ENCODE peak calls at places on chromosomes 11 and 22, in five cellular contexts. N, L, I, F and D are unnamed samples.

GRCh38 chr11:27012254-27012921 is 18.5 kb downstream of the FIBIN start:
- DNase-seq in N (no peak), L (no peak), I (no peak), F (no peak), D (no peak)

GRCh38 chr11:131195801-131196517 is 174.5 kb upstream of the NTM start:
- DNase-seq in N (no peak), L (peak), I (no peak), F (peak), D (no peak)

GRCh38 chr11:10743354-10744035 is 7.6 kb upstream of the CTR9 start:
- DNase-seq in N (no peak), L (no peak), I (no peak), F (no peak), D (no peak)

GRCh38 chr11:64057890-64058289 is 22.2 kb downstream of the FLRT1 start:
- DNase-seq in N (no peak), L (no peak), I (no peak), F (no peak), D (no peak)

GRCh38 chr11:94449029-94449428 is 44.6 kb downstream of the MRE11 start:
- DNase-seq in N (no peak), L (no peak), I (no peak), F (no peak), D (no peak)

GRCh38 chr22:49724893-49725489 is 102.7 kb downstream of the BRD1 start:
- DNase-seq in N (peak), L (peak), I (no peak), F (peak), D (peak)

GRCh38 chr22:39422721-39423120 is 23.1 kb downstream of the TAB1 start:
- DNase-seq in N (no peak), L (no peak), I (no peak), F (no peak), D (no peak)

GRCh38 chr11:44519989-44520737 is 45.3 kb upstream of the CD82 start:
- DNase-seq in N (no peak), L (peak), I (no peak), F (no peak), D (no peak)

GRCh38 chr11:111069076-111069475 is 176.4 kb upstream of the POU2AF2 start:
- DNase-seq in N (peak), L (no peak), I (no peak), F (no peak), D (no peak)

GRCh38 chr11:133946541-133947297 is 10.0 kb downstream of the IGSF9B start:
- DNase-seq in N (no peak), L (peak), I (no peak), F (no peak), D (no peak)

GRCh38 chr11:86594746-86595145 is 77.7 kb downstream of the ME3 start:
- DNase-seq in N (no peak), L (no peak), I (no peak), F (no peak), D (no peak)

GRCh38 chr22:20571531-20572007 is 64.2 kb downstream of the MED15 start:
- DNase-seq in N (peak), L (no peak), I (no peak), F (peak), D (no peak)

DNA sequence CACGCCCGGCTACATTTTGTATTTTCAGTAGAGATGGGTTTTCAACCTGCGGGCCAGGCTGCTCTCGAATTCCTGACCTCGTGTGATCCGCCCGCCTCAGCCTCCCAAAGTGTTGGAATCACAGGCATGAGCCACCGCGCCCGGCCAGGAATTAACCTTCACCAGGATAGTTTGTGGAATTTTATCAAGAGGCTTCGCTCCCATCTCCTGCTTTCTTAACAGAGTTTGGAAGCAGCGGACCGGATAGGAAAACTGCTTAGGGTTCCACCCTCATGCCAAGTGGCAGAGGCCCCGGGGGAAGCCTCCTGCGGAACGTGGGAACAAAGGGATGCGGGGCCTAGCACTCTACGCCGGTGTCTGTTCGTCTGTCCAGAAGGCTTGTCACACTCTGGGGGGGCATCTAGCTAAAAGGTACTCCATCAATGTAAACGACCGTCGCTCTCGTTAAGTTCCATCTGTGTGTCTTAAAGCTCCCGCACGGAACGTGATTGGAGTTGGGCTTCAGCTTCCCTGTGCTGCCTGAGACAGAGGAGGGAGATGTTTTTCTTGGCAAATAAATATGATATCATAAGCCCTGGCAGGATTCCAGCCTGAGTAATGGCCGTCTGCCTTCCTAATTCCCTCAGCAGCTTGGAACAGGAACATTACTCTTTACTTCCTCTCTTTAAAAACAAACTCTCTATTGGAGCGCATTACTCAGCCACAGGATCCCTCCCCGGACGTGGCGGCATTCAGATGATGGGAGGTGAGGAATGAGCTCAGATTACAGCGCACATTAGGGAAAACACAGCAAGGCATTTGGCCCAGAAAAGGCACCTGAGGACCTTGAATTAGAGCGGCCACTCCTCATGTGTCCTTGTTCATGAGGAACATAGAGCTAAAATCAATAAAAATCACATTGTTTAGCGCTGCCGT is 230.2 kb downstream of the ST3GAL4 start:
- DNase-seq in N (peak), L (peak), I (no peak), F (peak), D (peak)
- TF ChIP-seq POLR2A in N (no peak), L (no peak), I (no peak), F (no peak), D (no peak)

GRCh38 chr11:32843544-32843943 is 13.8 kb downstream of the PRRG4 start:
- DNase-seq in N (no peak), L (no peak), I (no peak), F (no peak), D (no peak)
- TF ChIP-seq CTCF in N (no peak), L (no peak), I (no peak), F (no peak), D (no peak)

GRCh38 chr11:120197254-120197891 is 13.5 kb upstream of the OAF start:
- DNase-seq in N (no peak), L (peak), I (no peak), F (no peak), D (no peak)
- TF ChIP-seq POLR2A in N (no peak), L (no peak), I (no peak), F (no peak), D (no peak)

DNA sequence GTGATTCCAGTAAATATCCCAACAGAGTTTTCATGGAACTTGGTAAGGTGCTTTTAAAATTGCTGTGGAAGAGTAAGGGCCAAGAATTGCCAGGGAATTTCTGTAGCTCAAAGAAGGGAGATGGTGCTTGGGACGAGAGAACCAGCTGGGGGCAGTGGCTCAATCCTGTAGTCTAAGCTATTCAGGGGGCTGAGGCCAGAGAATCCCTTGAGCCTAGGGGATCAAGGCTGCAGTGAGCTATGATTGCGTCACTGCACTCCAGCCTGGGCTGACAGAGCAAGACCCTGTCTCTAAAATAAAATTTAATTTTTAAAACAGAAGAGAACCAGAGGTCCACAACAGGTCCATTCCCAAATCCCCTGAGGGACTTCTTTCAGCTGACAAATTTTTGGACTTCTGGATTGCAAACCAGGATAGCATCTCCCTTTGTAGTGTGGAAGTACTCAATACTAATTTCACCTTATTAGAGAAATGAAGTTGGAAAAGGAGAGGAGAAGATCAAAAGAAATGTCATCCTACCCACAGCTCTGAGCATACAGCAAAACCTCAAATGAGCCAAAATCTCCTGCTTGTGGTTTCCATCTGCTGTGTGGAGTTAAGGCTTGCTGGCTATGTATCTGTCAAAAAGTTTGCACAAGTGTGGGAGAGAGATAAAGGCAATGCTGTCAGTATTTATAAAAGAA is 59.2 kb upstream of the CLPB start:
- DNase-seq in N (no peak), L (no peak), I (no peak), F (no peak), D (no peak)
- TF ChIP-seq CTCF in N (no peak), L (no peak), I (no peak), F (no peak), D (no peak)

DNA sequence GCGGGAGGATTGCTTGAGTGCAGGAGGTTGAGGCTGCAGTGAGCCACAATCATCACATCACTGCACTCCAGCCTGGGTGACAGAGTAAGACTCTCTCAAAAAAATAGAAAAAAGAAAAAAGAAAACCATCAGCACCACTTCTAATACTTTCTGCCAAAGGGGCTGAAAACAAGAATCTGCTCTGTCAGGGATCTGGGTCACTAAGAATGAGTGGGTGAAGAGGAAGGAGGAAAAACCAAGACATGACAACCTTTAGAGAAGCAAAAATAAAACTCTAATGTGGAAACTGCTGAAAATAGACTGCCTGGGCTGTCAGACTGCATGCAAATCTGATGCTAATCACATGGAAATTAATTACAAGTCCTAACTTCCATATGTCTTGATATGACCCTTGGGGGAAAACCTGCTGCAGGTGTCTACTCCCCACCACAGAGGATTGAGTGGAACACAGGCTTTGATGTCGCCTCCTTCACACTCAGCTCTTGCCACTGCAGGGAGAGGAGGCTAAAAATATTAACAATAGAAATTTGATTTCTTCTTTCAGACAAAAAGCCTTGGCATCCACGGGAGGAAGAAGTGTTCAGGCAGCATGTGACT is 62.5 kb upstream of the CRTAM start:
- DNase-seq in N (no peak), L (no peak), I (no peak), F (no peak), D (no peak)
- TF ChIP-seq POLR2A in N (no peak), L (no peak), I (no peak), F (no peak), D (no peak)

GRCh38 chr11:45890886-45891550 is 5.6 kb downstream of the MAPK8IP1 start:
- DNase-seq in N (no peak), L (no peak), I (no peak), F (no peak), D (no peak)
- TF ChIP-seq CTCF in N (no peak), L (no peak), I (no peak), F (no peak), D (no peak)

GRCh38 chr22:43831561-43832392 is 19.7 kb upstream of the EFCAB6 start:
- DNase-seq in N (no peak), L (no peak), I (no peak), F (no peak), D (no peak)

GRCh38 chr22:43829904-43830851 is 18.1 kb upstream of the EFCAB6 start:
- DNase-seq in N (no peak), L (peak), I (peak), F (no peak), D (peak)

GRCh38 chr22:43829448-43829821 is 17.3 kb upstream of the EFCAB6 start:
- DNase-seq in N (no peak), L (peak), I (peak), F (no peak), D (peak)

GRCh38 chr22:43832393-43833265 is 20.5 kb upstream of the EFCAB6 start:
- DNase-seq in N (no peak), L (no peak), I (no peak), F (no peak), D (no peak)

GRCh38 chr22:43830931-43831560 is 18.9 kb upstream of the EFCAB6 start:
- DNase-seq in N (no peak), L (no peak), I (no peak), F (no peak), D (no peak)
- TF ChIP-seq POLR2A in N (no peak), L (no peak), I (no peak), F (no peak), D (no peak)

DNA sequence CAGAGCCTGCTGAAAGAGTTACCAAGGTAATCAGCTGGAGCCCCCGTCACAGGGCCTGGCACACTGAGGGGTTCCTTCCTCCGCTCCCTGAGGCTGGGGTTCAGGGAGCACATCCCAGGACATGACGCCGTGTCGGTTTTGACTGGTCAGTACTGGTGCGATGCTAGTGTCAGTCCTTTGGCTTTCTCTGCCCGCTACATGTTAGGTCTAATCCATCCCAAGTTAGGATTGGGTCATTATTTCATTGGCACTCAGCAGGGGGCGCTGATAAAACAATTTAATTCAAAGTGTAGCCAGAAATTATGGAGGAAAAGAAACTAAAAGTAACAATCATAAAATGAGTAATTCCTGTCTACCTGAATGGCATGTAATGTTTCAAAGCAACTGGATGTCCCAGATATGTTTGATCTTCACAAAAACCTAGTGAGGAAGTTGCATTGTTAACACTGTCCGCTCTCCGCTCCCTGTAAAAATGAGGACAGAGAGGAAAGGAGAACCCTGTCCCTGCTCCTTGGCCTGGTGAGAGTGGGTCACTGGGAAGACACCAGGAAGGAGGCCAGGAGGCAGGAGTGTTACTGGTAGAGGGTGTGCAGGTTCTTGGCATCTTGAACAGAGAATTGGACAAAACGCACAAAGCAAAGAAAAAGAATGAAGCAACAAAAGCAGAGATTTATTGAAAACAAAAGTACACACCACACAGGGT is 27.1 kb downstream of the TSKU start:
- DNase-seq in N (peak), L (no peak), I (peak), F (no peak), D (no peak)
- TF ChIP-seq CTCF in N (peak), L (peak), I (peak), F (peak), D (no peak)

DNA sequence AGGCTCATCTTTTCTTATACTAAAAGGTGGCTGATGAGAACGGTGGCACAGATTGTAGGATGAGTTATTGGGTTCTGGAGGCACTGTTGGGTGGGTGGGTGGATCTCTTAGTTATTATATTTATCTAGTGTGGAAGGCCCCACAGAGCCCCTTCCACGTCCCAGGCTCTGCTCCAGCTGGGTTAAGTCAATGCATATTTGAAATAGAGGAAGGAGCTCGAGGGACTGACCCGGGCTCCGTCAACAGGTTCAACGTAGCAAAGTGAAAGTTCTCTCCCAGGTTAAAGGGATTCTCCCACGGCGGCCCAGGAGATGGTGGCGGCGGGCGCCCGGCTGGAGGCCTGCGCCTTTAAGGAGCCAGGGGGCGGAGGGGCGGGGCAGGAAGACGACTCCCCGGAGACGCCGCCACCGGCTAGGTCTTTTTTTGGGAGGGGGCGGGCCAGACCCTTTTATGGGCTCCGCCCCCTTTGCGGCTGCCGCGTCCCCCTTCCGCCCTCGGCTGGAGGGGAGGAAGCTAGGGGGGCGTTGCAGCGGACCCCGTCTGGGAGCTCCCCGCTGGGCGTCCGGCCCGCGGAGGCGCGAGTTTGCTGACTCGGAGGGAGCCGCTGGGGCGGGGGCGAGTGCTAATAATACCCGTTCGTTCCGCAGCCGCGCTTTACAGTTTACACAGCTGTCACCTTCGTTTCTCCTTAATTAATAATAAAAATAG is 1.5 kb upstream of the INPPL1 start:
- DNase-seq in N (peak), L (peak), I (peak), F (peak), D (peak)
- TF ChIP-seq POLR2A in N (no peak), L (peak), I (no peak), F (no peak), D (no peak)

DNA sequence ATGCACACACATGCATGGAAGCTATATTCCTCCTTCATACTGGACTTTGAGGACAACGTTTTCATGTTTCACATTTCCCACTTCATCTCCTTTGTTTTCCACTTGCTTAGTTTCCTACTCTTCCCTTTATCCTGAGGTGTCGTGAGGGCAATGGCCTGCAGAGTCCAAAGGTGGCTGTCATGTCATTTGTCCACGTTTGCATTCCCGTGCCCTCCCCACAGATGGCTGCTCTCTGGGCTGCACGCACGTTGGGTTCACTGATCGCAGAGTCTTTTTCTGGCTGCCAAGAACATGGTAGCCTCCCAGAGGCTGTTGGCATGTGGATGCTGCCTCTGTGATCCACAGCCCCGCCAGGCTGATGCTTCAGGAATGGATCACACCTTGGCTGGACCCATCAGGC is 256.0 kb downstream of the ST3GAL4 start:
- DNase-seq in N (no peak), L (no peak), I (no peak), F (no peak), D (no peak)
- TF ChIP-seq CTCF in N (no peak), L (no peak), I (no peak), F (no peak), D (no peak)